ENCODE peak calls at places on chromosomes 1 and 21, in eight cellular contexts. One of them, this sample, is unnamed.

GRCh38 chr1:169339773-169340172 is 27.8 kb downstream of the NME7 start:
- DNase-seq in stomach: no peak
- DNase-seq in suprapubic skin: no peak
- DNase-seq in dorsolateral prefrontal cortex: no peak
- DNase-seq in adrenal gland: no peak
- DNase-seq in CD8-positive, alpha-beta T cell: no peak
- DNase-seq in AG04450: no peak
- DNase-seq in A673: no peak
- DNase-seq in this sample: no peak

GRCh38 chr1:239040523-239040922 is 345.8 kb upstream of the CHRM3 start:
- DNase-seq in AG04450: no peak
- DNase-seq in CD8-positive, alpha-beta T cell: no peak
- DNase-seq in stomach: no peak
- DNase-seq in A673: no peak
- DNase-seq in suprapubic skin: no peak
- DNase-seq in adrenal gland: no peak
- DNase-seq in dorsolateral prefrontal cortex: no peak
- DNase-seq in this sample: no peak

GRCh38 chr1:109877320-109877771 is 33.3 kb upstream of the CSF1 start:
- DNase-seq in CD8-positive, alpha-beta T cell: no peak
- DNase-seq in AG04450: peak; percentile 79
- DNase-seq in A673: no peak
- DNase-seq in dorsolateral prefrontal cortex: peak; percentile 40
- DNase-seq in stomach: peak; percentile 45
- DNase-seq in adrenal gland: peak; percentile 32
- DNase-seq in suprapubic skin: peak; percentile 78
- DNase-seq in this sample: no peak

GRCh38 chr1:41710980-41711379 is 207.7 kb downstream of the HIVEP3 start:
- DNase-seq in AG04450: no peak
- DNase-seq in CD8-positive, alpha-beta T cell: no peak
- DNase-seq in dorsolateral prefrontal cortex: no peak
- DNase-seq in A673: no peak
- DNase-seq in adrenal gland: no peak
- DNase-seq in stomach: no peak
- DNase-seq in suprapubic skin: no peak
- DNase-seq in this sample: no peak

GRCh38 chr1:168582690-168583325 is 6.4 kb downstream of the XCL1 start:
- DNase-seq in AG04450: no peak
- DNase-seq in dorsolateral prefrontal cortex: no peak
- DNase-seq in adrenal gland: no peak
- DNase-seq in suprapubic skin: no peak
- DNase-seq in stomach: no peak
- DNase-seq in A673: no peak
- DNase-seq in CD8-positive, alpha-beta T cell: no peak
- DNase-seq in this sample: no peak

GRCh38 chr1:167717351-167717750 is 4.4 kb upstream of the MPZL1 start:
- DNase-seq in suprapubic skin: no peak
- DNase-seq in dorsolateral prefrontal cortex: no peak
- DNase-seq in stomach: no peak
- DNase-seq in adrenal gland: no peak
- DNase-seq in A673: no peak
- DNase-seq in AG04450: no peak
- DNase-seq in CD8-positive, alpha-beta T cell: no peak
- DNase-seq in this sample: no peak

GRCh38 chr21:46159841-46160562 is 4.6 kb upstream of the FTCD start:
- DNase-seq in A673: no peak
- DNase-seq in CD8-positive, alpha-beta T cell: no peak
- DNase-seq in adrenal gland: no peak
- DNase-seq in suprapubic skin: peak; percentile 49
- DNase-seq in dorsolateral prefrontal cortex: peak; percentile 16
- DNase-seq in AG04450: no peak
- DNase-seq in stomach: peak; percentile 14
- DNase-seq in this sample: peak; percentile 8

GRCh38 chr1:212699104-212699838 is 369 bp downstream of the BATF3 start:
- DNase-seq in A673: peak; percentile 67
- DNase-seq in dorsolateral prefrontal cortex: no peak
- DNase-seq in suprapubic skin: peak; percentile 70
- DNase-seq in AG04450: no peak
- DNase-seq in CD8-positive, alpha-beta T cell: peak; percentile 37
- DNase-seq in adrenal gland: peak; percentile 38
- DNase-seq in stomach: peak; percentile 52
- DNase-seq in this sample: peak; percentile 81

GRCh38 chr1:229107972-229108371 is 162.9 kb upstream of the RAB4A start:
- DNase-seq in AG04450: no peak
- DNase-seq in A673: no peak
- DNase-seq in CD8-positive, alpha-beta T cell: no peak
- DNase-seq in suprapubic skin: no peak
- DNase-seq in stomach: no peak
- DNase-seq in adrenal gland: no peak
- DNase-seq in dorsolateral prefrontal cortex: no peak
- DNase-seq in this sample: no peak

GRCh38 chr1:148379697-148380096 is 103.4 kb downstream of the PPIAL4G start:
- DNase-seq in stomach: no peak
- DNase-seq in adrenal gland: no peak
- DNase-seq in AG04450: no peak
- DNase-seq in dorsolateral prefrontal cortex: no peak
- DNase-seq in CD8-positive, alpha-beta T cell: no peak
- DNase-seq in A673: no peak
- DNase-seq in suprapubic skin: no peak
- DNase-seq in this sample: no peak

GRCh38 chr1:42913426-42914091 is 45.1 kb downstream of the SLC2A1 start:
- DNase-seq in A673: peak; percentile 90
- DNase-seq in AG04450: peak; percentile 79
- DNase-seq in stomach: peak; percentile 52
- DNase-seq in CD8-positive, alpha-beta T cell: peak; percentile 49
- DNase-seq in dorsolateral prefrontal cortex: no peak
- DNase-seq in adrenal gland: peak; percentile 52
- DNase-seq in suprapubic skin: no peak
- DNase-seq in this sample: peak; percentile 61

GRCh38 chr1:6484826-6485139 is 6.7 kb downstream of the PLEKHG5 start:
- DNase-seq in CD8-positive, alpha-beta T cell: no peak
- DNase-seq in suprapubic skin: no peak
- DNase-seq in AG04450: no peak
- DNase-seq in adrenal gland: no peak
- DNase-seq in dorsolateral prefrontal cortex: no peak
- DNase-seq in stomach: no peak
- DNase-seq in A673: no peak
- DNase-seq in this sample: no peak
- H3K4me3 ChIP-seq in CD8-positive, alpha-beta T cell: no peak overlapping the region
- H3K4me3 ChIP-seq in suprapubic skin: peak overlapping the region; percentile 65
- H3K4me3 ChIP-seq in AG04450: peak overlapping the region; percentile 63
- H3K4me3 ChIP-seq in adrenal gland: peak overlapping the region; percentile 20
- H3K4me3 ChIP-seq in dorsolateral prefrontal cortex: peak overlapping the region; percentile 20
- H3K4me3 ChIP-seq in stomach: peak overlapping the region; percentile 34
- H3K4me3 ChIP-seq in A673: no peak overlapping the region
- H3K4me3 ChIP-seq in this sample: no peak overlapping the region

GRCh38 chr1:210922666-210923065 is 211.3 kb downstream of the KCNH1 start:
- DNase-seq in AG04450: no peak
- DNase-seq in dorsolateral prefrontal cortex: no peak
- DNase-seq in A673: no peak
- DNase-seq in CD8-positive, alpha-beta T cell: no peak
- DNase-seq in stomach: no peak
- DNase-seq in adrenal gland: no peak
- DNase-seq in suprapubic skin: no peak
- DNase-seq in this sample: no peak

GRCh38 chr1:210918893-210919292 is 215.1 kb downstream of the KCNH1 start:
- DNase-seq in stomach: no peak
- DNase-seq in AG04450: no peak
- DNase-seq in adrenal gland: no peak
- DNase-seq in dorsolateral prefrontal cortex: no peak
- DNase-seq in CD8-positive, alpha-beta T cell: no peak
- DNase-seq in A673: no peak
- DNase-seq in suprapubic skin: no peak
- DNase-seq in this sample: no peak

GRCh38 chr1:210917560-210918214 is 216.3 kb downstream of the KCNH1 start:
- DNase-seq in dorsolateral prefrontal cortex: no peak
- DNase-seq in AG04450: no peak
- DNase-seq in adrenal gland: no peak
- DNase-seq in A673: no peak
- DNase-seq in stomach: no peak
- DNase-seq in CD8-positive, alpha-beta T cell: no peak
- DNase-seq in suprapubic skin: no peak
- DNase-seq in this sample: no peak

GRCh38 chr1:210920258-210920657 is 213.7 kb downstream of the KCNH1 start:
- DNase-seq in suprapubic skin: no peak
- DNase-seq in A673: no peak
- DNase-seq in adrenal gland: no peak
- DNase-seq in AG04450: no peak
- DNase-seq in dorsolateral prefrontal cortex: no peak
- DNase-seq in stomach: no peak
- DNase-seq in CD8-positive, alpha-beta T cell: no peak
- DNase-seq in this sample: no peak

GRCh38 chr1:210920716-210921694 is 212.9 kb downstream of the KCNH1 start:
- DNase-seq in dorsolateral prefrontal cortex: no peak
- DNase-seq in stomach: no peak
- DNase-seq in adrenal gland: no peak
- DNase-seq in A673: no peak
- DNase-seq in suprapubic skin: no peak
- DNase-seq in CD8-positive, alpha-beta T cell: no peak
- DNase-seq in AG04450: no peak
- DNase-seq in this sample: no peak
- TF ChIP-seq CTCF in dorsolateral prefrontal cortex: no peak
- TF ChIP-seq CTCF in stomach: no peak
- TF ChIP-seq CTCF in adrenal gland: no peak
- TF ChIP-seq CTCF in A673: no peak
- TF ChIP-seq CTCF in suprapubic skin: no peak
- TF ChIP-seq CTCF in CD8-positive, alpha-beta T cell: no peak
- TF ChIP-seq CTCF in AG04450: no peak
- TF ChIP-seq CTCF in this sample: no peak

GRCh38 chr21:45012661-45013270 is 61.6 kb upstream of the ADARB1 start:
- DNase-seq in CD8-positive, alpha-beta T cell: no peak
- DNase-seq in dorsolateral prefrontal cortex: no peak
- DNase-seq in AG04450: no peak
- DNase-seq in A673: no peak
- DNase-seq in suprapubic skin: peak; percentile 56
- DNase-seq in adrenal gland: peak; percentile 6
- DNase-seq in stomach: no peak
- DNase-seq in this sample: no peak
- H3K27me3 ChIP-seq in CD8-positive, alpha-beta T cell: peaks cover under 1% of the 10 kb centered on the region
- H3K27me3 ChIP-seq in dorsolateral prefrontal cortex: peaks cover 5% of the 10 kb centered on the region
- H3K27me3 ChIP-seq in AG04450: no peaks in the 10 kb centered on the region
- H3K27me3 ChIP-seq in A673: no peaks in the 10 kb centered on the region
- H3K27me3 ChIP-seq in suprapubic skin: no peaks in the 10 kb centered on the region
- H3K27me3 ChIP-seq in adrenal gland: no peaks in the 10 kb centered on the region
- H3K27me3 ChIP-seq in stomach: peaks cover 19% of the 10 kb centered on the region
- H3K27me3 ChIP-seq in this sample: no peaks in the 10 kb centered on the region

GRCh38 chr1:160117300-160117699 is 1.7 kb downstream of the ATP1A2 start:
- DNase-seq in adrenal gland: no peak
- DNase-seq in AG04450: no peak
- DNase-seq in CD8-positive, alpha-beta T cell: no peak
- DNase-seq in dorsolateral prefrontal cortex: no peak
- DNase-seq in A673: no peak
- DNase-seq in suprapubic skin: no peak
- DNase-seq in stomach: no peak
- DNase-seq in this sample: no peak
- H3K4me3 ChIP-seq in adrenal gland: no peak overlapping the region
- H3K4me3 ChIP-seq in AG04450: peak overlapping the region; percentile 17
- H3K4me3 ChIP-seq in CD8-positive, alpha-beta T cell: no peak overlapping the region
- H3K4me3 ChIP-seq in dorsolateral prefrontal cortex: peak overlapping the region; percentile 35
- H3K4me3 ChIP-seq in A673: no peak overlapping the region
- H3K4me3 ChIP-seq in suprapubic skin: peak overlapping the region; percentile 9
- H3K4me3 ChIP-seq in stomach: peak overlapping the region; percentile 43
- H3K4me3 ChIP-seq in this sample: no peak overlapping the region

This sample was measured in GM06990.